ENCODE peak calls at places on chromosome 20, in seven cellular contexts. L, J, U, C, G, N and D are unnamed samples.

GRCh38 chr20:35771367-35771688 is 487 bp upstream of the PHF20 start:
- DNase-seq in L (no peak), J (no peak), U (no peak), C (no peak), G (no peak), N (no peak), D (no peak)

GRCh38 chr20:64041040-64041780 is 5.2 kb downstream of the C20orf204 start:
- DNase-seq in L (no peak), J (no peak), U (no peak), C (no peak), G (peak; percentile 29), N (no peak), D (no peak)

GRCh38 chr20:62025832-62026563 is 39.7 kb downstream of the TAF4 start:
- DNase-seq in L (peak; percentile 6), J (no peak), U (no peak), C (peak; percentile 16), G (no peak), N (peak; percentile 32), D (no peak)

GRCh38 chr20:17721802-17722486 is 22.2 kb downstream of the BANF2 start:
- DNase-seq in L (no peak), J (peak; percentile 18), U (no peak), C (no peak), G (peak; percentile 12), N (no peak), D (peak; percentile 22)

GRCh38 chr20:20593447-20594170 is 118.8 kb downstream of the RALGAPA2 start:
- DNase-seq in L (no peak), J (peak; percentile 16), U (no peak), C (no peak), G (peak; percentile 97), N (no peak), D (peak; percentile 4)

GRCh38 chr20:1623501-1624250 is 3.9 kb upstream of the SIRPB1 start:
- DNase-seq in L (no peak), J (no peak), U (no peak), C (no peak), G (no peak), N (no peak), D (no peak)

GRCh38 chr20:60653111-60653845 is 598.8 kb upstream of the CDH4 start:
- DNase-seq in L (no peak), J (no peak), U (no peak), C (no peak), G (peak; percentile 14), N (no peak), D (no peak)

GRCh38 chr20:18288748-18289705 is 700 bp downstream of the ZNF133 start:
- DNase-seq in L (peak; percentile 4), J (peak; percentile 21), U (peak; percentile 12), C (no peak), G (peak; percentile 50), N (no peak), D (no peak)

GRCh38 chr20:49570828-49571552 is 3.1 kb upstream of the PTGIS start:
- DNase-seq in L (no peak), J (no peak), U (no peak), C (no peak), G (no peak), N (no peak), D (no peak)

GRCh38 chr20:20864346-20865096 is 152.1 kb upstream of the RALGAPA2 start:
- DNase-seq in L (no peak), J (no peak), U (no peak), C (no peak), G (peak; percentile 76), N (no peak), D (peak; percentile 45)

GRCh38 chr20:17593902-17594301 is 24.0 kb downstream of the DSTN start:
- DNase-seq in L (no peak), J (no peak), U (no peak), C (no peak), G (no peak), N (no peak), D (no peak)

GRCh38 chr20:36391456-36391855 is 85.3 kb downstream of the DLGAP4 start:
- DNase-seq in L (no peak), J (no peak), U (no peak), C (no peak), G (no peak), N (no peak), D (no peak)

GRCh38 chr20:44291754-44292153 is 19.2 kb downstream of the FITM2 start:
- DNase-seq in L (no peak), J (no peak), U (no peak), C (no peak), G (no peak), N (no peak), D (no peak)

GRCh38 chr20:63455568-63455859 is 16.9 kb downstream of the KCNQ2 start:
- DNase-seq in L (no peak), J (no peak), U (no peak), C (no peak), G (no peak), N (no peak), D (no peak)

GRCh38 chr20:61688411-61688810 is 377.3 kb downstream of the TAF4 start:
- DNase-seq in L (no peak), J (no peak), U (no peak), C (no peak), G (no peak), N (no peak), D (no peak)

GRCh38 chr20:59823456-59823855 is 110.0 kb downstream of the SYCP2 start:
- DNase-seq in L (no peak), J (no peak), U (no peak), C (no peak), G (no peak), N (no peak), D (no peak)

GRCh38 chr20:35702051-35702823 is 3.0 kb downstream of the ROMO1 start:
- DNase-seq in L (no peak), J (no peak), U (no peak), C (no peak), G (no peak), N (peak; percentile 43), D (no peak)

GRCh38 chr20:36482044-36482473 is 59.3 kb upstream of the MYL9 start:
- DNase-seq in L (no peak), J (no peak), U (peak; percentile 71), C (no peak), G (peak; percentile 59), N (no peak), D (no peak)